ENCODE peak calls at places on chromosomes 12 and 14, in seven cellular contexts. U, G, E, Z, M, S and O are unnamed samples.
A peak's percentile ranks its signal among the peaks of the same experiment; 100 is the strongest.

GRCh38 chr12:19992311-19992710 is 376.0 kb upstream of the PDE3A start:
- DNase-seq in G (no peak), M (no peak), Z (no peak), U (no peak), S (no peak), E (no peak), O (no peak)

GRCh38 chr14:105885561-105886320 is 359.4 kb downstream of the TMEM121 start:
- DNase-seq in S (no peak), M (no peak), E (no peak), U (no peak), G (no peak), Z (peak; percentile 8), O (no peak)

GRCh38 chr12:51884676-51885229 is 3.1 kb upstream of the ANKRD33 start:
- DNase-seq in U (no peak), G (no peak), M (no peak), S (no peak), E (no peak), Z (no peak), O (no peak)

GRCh38 chr12:50536831-50537537 is 32.2 kb downstream of the DIP2B start:
- DNase-seq in E (no peak), Z (no peak), U (no peak), S (no peak), G (no peak), M (no peak), O (no peak)

GRCh38 chr12:124098887-124099286 is 125.9 kb downstream of the ZNF664 start:
- DNase-seq in S (no peak), E (no peak), G (no peak), U (no peak), M (no peak), Z (no peak), O (no peak)

GRCh38 chr12:93137656-93138612 is 208.8 kb upstream of the EEA1 start:
- DNase-seq in Z (peak; percentile 31), S (peak; percentile 84), G (no peak), E (no peak), M (peak; percentile 81), U (peak; percentile 47), O (no peak)

GRCh38 chr12:34336619-34337465 is 314.5 kb downstream of the ALG10 start:
- DNase-seq in G (no peak), Z (no peak), M (no peak), S (no peak), E (no peak), U (no peak), O (no peak)

GRCh38 chr14:21093769-21094681 is 4.4 kb downstream of the ZNF219 start:
- DNase-seq in Z (no peak), E (no peak), G (no peak), M (no peak), U (no peak), S (no peak), O (no peak)

GRCh38 chr12:6430124-6430989 is 14.4 kb upstream of the CD27 start:
- DNase-seq in U (peak; percentile 85), Z (peak; percentile 92), M (peak; percentile 99), S (peak; percentile 99), G (peak; percentile 93), E (no peak), O (peak; percentile 56)

GRCh38 chr12:110421159-110421661 is 17.7 kb upstream of the ANAPC7 start:
- DNase-seq in Z (no peak), M (no peak), S (no peak), G (no peak), U (no peak), E (no peak), O (no peak)

GRCh38 chr12:27387473-27387872 is 54.8 kb downstream of the BMAL2 start:
- DNase-seq in S (no peak), M (no peak), Z (no peak), E (no peak), G (no peak), U (no peak), O (no peak)

GRCh38 chr12:6228535-6229223 is 28.5 kb downstream of the CD9 start:
- DNase-seq in Z (peak; percentile 51), G (no peak), M (no peak), S (no peak), U (no peak), E (no peak), O (no peak)

GRCh38 chr12:15770581-15770980 is 18.6 kb downstream of the EPS8 start:
- DNase-seq in Z (no peak), U (no peak), E (no peak), G (no peak), S (peak; percentile 37), M (no peak), O (no peak)

GRCh38 chr12:115710104-115710564 is 567.4 kb downstream of the MED13L start:
- DNase-seq in M (peak; percentile 68), S (peak; percentile 84), G (peak; percentile 18), E (no peak), U (peak; percentile 7), Z (peak; percentile 22), O (no peak)

GRCh38 chr14:24848427-24848826 is 201.5 kb downstream of the STXBP6 start:
- DNase-seq in S (peak; percentile 51), U (no peak), M (no peak), Z (no peak), G (no peak), E (no peak), O (no peak)

GRCh38 chr14:23095196-23096108 is at the start of gene C14orf119:
- DNase-seq in E (peak; percentile 97), M (peak; percentile 99), S (peak; percentile 99), G (peak; percentile 99), Z (peak; percentile 100), U (peak; percentile 97), O (no peak)

GRCh38 chr14:95713596-95714371 is at the start of gene TCL1A:
- DNase-seq in S (no peak), E (no peak), M (no peak), Z (no peak), G (no peak), U (no peak), O (no peak)

GRCh38 chr14:99393059-99393655 is 87.5 kb downstream of the SETD3 start:
- DNase-seq in S (peak; percentile 29), Z (no peak), U (peak; percentile 45), G (no peak), M (no peak), E (peak; percentile 27), O (peak; percentile 31)

GRCh38 chr12:33813536-33813935 is 208.8 kb upstream of the ALG10 start:
- DNase-seq in G (no peak), Z (no peak), U (no peak), S (no peak), M (no peak), E (no peak), O (no peak)

GRCh38 chr12:25456474-25456873 is 96.6 kb downstream of the LMNTD1 start:
- DNase-seq in S (no peak), Z (no peak), E (no peak), G (no peak), U (no peak), M (no peak), O (no peak)

GRCh38 chr14:90671382-90671781 is 144.8 kb downstream of the TTC7B start:
- DNase-seq in U (no peak), G (no peak), S (no peak), M (no peak), E (no peak), Z (no peak), O (no peak)

GRCh38 chr14:95765016-95765415 is 51.1 kb upstream of the TCL1A start:
- DNase-seq in E (no peak), M (no peak), G (no peak), Z (no peak), S (no peak), U (no peak), O (no peak)

GRCh38 chr12:116600959-116601358 is 41.8 kb downstream of the MAP1LC3B2 start:
- DNase-seq in S (no peak), M (no peak), Z (no peak), U (no peak), E (no peak), G (no peak), O (no peak)